ENCODE peak calls at places on chromosomes 1 and 21, in six cellular contexts. E is cardiac fibroblast, N is neural crest cell, C is GM20000, X is heart right ventricle, P is choroid plexus epithelial cell. L is an unnamed sample.
A peak's percentile ranks its signal among the peaks of the same experiment; 100 is the strongest.

GRCh38 chr1:186896211-186896610 is 67.5 kb downstream of the PLA2G4A start:
- DNase-seq in E (peak; percentile 59), X (no peak), C (no peak), N (no peak), P (peak; percentile 57), L (no peak)

GRCh38 chr1:108057536-108057935 is 92.6 kb upstream of the VAV3 start:
- DNase-seq in N (no peak), X (peak; percentile 60), E (peak; percentile 44), C (no peak), P (peak; percentile 87), L (no peak)

GRCh38 chr1:193143285-193143684 is 21.5 kb downstream of the CDC73 start:
- DNase-seq in P (peak; percentile 51), N (no peak), E (peak; percentile 47), X (no peak), C (no peak), L (no peak)

GRCh38 chr1:197096137-197096536 is 29.1 kb upstream of the F13B start:
- DNase-seq in C (no peak), E (no peak), P (no peak), N (no peak), X (no peak), L (no peak)

GRCh38 chr21:45294509-45295291 is 7.0 kb upstream of the POFUT2 start:
- DNase-seq in N (no peak), X (peak; percentile 92), C (no peak), E (peak; percentile 99), P (peak; percentile 100), L (no peak)

GRCh38 chr1:209513226-209513625 is 70.3 kb upstream of the CAMK1G start:
- DNase-seq in E (peak; percentile 64), N (no peak), C (peak; percentile 28), P (peak; percentile 75), X (no peak), L (peak; percentile 37)

GRCh38 chr1:244356371-244356770 is 95.3 kb downstream of the ADSS2 start:
- DNase-seq in N (no peak), E (no peak), C (no peak), X (no peak), P (no peak), L (no peak)

GRCh38 chr1:41649445-41650175 is 165.1 kb upstream of the EDN2 start:
- DNase-seq in E (no peak), N (no peak), P (no peak), C (no peak), X (no peak), L (no peak)

GRCh38 chr1:101050869-101051268 is 25.3 kb upstream of the DPH5 start:
- DNase-seq in P (no peak), E (no peak), N (no peak), C (no peak), X (no peak), L (no peak)

GRCh38 chr1:50981741-50982140 is 11.7 kb downstream of the CDKN2C start:
- DNase-seq in N (no peak), E (peak; percentile 37), C (no peak), P (no peak), X (peak; percentile 10), L (no peak)

GRCh38 chr1:106232128-106232527 is 824.3 kb upstream of the PRMT6 start:
- DNase-seq in P (peak; percentile 12), X (no peak), E (no peak), N (no peak), C (no peak), L (no peak)

GRCh38 chr1:104125226-104125625 is 375.5 kb downstream of the AMY1C start:
- DNase-seq in C (no peak), E (no peak), X (no peak), P (peak; percentile 0), N (no peak), L (no peak)

GRCh38 chr1:181104042-181104789 is 15.7 kb downstream of the IER5 start:
- DNase-seq in X (no peak), E (no peak), N (no peak), C (peak; percentile 55), P (no peak), L (peak; percentile 45)

DNA sequence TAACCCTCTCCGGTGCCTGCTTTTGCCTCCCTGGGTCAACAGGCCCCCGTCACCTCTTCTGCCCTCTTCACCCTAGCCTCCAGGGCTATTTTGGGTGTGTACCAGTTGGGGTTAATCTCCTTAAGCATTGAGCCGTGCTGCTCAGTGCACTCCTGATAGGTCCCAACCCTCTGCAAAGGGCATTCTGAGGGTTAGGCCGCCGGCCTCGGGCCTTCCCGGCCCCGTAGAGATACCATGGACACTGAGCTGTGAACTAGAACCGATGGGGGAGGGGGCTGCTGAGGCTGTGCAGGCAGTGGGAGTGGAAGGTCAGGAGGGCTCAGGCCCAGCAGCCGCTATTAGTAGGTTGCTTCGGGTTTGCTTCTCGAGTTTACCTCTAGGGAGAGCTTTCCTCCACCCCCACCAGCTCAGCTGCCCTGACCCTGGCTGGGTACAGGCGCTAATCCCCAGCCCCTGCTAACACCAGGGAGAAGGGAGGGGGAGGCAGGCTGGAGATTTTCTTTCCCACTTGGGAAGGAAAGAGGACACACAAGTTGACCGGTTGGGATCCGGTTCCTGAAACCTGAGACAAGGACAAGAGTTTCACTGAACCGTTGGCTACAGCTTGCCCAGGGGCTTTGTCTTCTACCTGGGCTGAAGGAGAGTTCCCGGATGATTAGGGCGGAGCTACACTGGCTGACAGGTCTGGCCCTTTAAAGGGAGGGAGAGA is 4.8 kb downstream of the LMOD1 start:
- DNase-seq in N (peak; percentile 54), E (no peak), C (no peak), X (no peak), P (peak; percentile 12), L (no peak)
- TF ChIP-seq CTCF in N (no peak), E (no peak), C (no peak), X (no peak), P (no peak), L (no peak)

DNA sequence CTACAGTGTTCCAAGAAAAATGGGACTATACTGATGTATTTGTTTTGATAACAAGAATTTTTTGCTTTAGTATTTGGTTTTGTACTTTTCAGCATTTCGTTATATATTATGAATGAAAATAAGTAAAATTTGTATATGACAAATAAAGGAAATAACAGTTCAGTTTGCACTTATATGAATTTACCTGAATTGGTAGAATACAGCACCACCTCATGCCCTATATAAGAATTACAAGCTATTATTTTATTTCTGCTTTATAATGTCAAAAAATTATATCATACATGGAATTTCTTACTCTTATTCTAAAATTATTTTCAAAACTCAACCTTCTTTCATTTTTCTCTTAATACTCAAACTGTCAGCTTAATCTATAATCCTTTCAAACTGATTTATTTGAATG is 14.6 kb downstream of the EFCAB7 start:
- DNase-seq in N (no peak), C (no peak), E (peak; percentile 51), P (peak; percentile 39), X (no peak), L (no peak)
- TF ChIP-seq CTCF in N (peak; percentile 68), C (no peak), E (peak; percentile 38), P (peak; percentile 51), X (peak; percentile 4), L (peak; percentile 25)

GRCh38 chr21:39204134-39204533 is 20.9 kb upstream of the PSMG1 start:
- DNase-seq in P (no peak), C (no peak), N (no peak), E (no peak), X (no peak), L (no peak)
- TF ChIP-seq CTCF in P (peak; percentile 41), C (no peak), N (peak; percentile 53), E (peak; percentile 29), X (no peak), L (no peak)

GRCh38 chr1:203905275-203905674 is 43.9 kb downstream of the SNRPE start:
- DNase-seq in N (no peak), X (no peak), P (no peak), C (no peak), E (no peak), L (no peak)

GRCh38 chr1:203911806-203912205 is 50.4 kb downstream of the SNRPE start:
- DNase-seq in X (no peak), E (no peak), C (no peak), P (peak; percentile 35), N (no peak), L (no peak)

GRCh38 chr1:203907901-203908300 is 46.5 kb downstream of the SNRPE start:
- DNase-seq in P (no peak), X (no peak), C (no peak), N (no peak), E (peak; percentile 33), L (no peak)

GRCh38 chr1:203901581-203901980 is 40.2 kb downstream of the SNRPE start:
- DNase-seq in P (no peak), C (no peak), E (no peak), N (no peak), X (no peak), L (no peak)

DNA sequence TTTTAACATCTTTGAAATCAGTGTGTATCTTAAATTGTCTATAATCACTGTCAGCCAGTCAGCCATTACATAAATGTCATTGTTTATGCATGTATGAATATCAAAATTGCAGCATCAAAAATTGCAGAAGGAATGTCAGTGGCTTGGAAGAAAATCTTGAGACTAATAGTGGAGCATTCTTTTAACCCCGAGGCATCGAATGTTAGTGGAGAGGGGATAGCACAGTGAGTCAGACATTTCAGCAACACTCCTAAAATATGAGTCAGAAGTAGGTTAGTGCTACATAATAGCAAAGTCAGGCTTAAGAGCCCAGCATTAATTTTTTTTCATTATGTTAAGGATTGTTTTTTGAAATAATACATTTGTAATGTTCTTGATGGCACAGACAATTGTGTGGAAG is 45.5 kb downstream of the SNRPE start:
- DNase-seq in X (no peak), P (peak; percentile 95), C (no peak), N (no peak), E (peak; percentile 94), L (no peak)
- TF ChIP-seq CTCF in X (no peak), P (no peak), C (no peak), N (no peak), E (no peak), L (no peak)

GRCh38 chr1:13539683-13540082 is 25.9 kb upstream of the LRRC38 start:
- DNase-seq in N (no peak), P (no peak), X (no peak), E (no peak), C (no peak), L (no peak)
- TF ChIP-seq CTCF in N (peak; percentile 27), P (no peak), X (no peak), E (no peak), C (no peak), L (no peak)

DNA sequence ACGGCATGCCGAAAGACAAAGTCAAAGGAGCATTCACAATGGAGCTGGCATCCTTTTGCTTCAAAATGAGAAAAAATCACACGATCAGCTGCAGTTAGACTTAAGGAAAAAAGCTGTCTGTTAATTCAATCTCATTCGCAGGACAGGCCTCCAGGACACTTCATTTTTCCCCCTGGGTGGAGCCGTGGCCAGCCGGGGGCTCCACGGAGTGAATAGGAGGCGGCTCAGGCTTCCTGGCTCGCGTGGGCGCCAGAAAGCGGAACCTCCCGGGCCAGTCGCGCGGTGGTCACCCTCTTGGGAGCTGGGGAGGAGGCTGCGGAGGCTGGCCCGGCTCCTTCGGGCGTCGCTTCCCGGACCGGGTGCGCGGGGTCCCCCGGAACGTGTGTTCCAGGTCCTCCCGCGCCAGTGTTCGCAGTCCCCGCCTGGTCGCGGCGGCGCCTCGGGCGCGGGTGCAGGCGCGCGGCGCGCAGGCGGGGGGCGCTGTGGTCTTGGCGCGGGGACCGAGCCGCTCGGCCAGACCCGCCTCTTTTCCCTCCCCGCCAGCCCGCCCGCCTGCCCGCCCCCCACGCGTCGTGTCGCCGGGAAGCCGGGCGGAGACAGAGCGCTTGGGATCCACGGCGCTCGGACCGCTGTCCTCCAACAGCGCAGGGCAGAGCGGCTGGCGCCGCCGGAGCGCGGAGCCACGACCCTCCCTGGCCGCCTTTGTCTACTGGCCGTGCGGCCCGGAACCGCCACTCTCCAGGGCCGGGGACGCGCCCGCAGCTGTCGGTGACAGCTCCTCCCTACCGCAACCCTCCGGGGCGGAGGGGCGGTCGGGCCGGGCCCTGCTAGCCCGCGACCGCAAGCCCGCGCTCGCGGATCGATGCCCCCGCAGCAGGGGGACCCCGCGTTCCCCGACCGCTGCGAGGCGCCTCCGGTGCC is at the start of gene RHOU:
- DNase-seq in N (peak; percentile 73), C (peak; percentile 79), E (peak; percentile 34), P (peak; percentile 57), X (peak; percentile 70), L (peak; percentile 45)
- TF ChIP-seq CTCF in N (peak; percentile 87), C (peak; percentile 31), E (no peak), P (peak; percentile 42), X (peak; percentile 86), L (peak; percentile 56)

GRCh38 chr1:53196485-53197271 is at the start of gene CPT2:
- DNase-seq in P (peak; percentile 91), E (peak; percentile 89), C (peak; percentile 99), X (peak; percentile 93), N (peak; percentile 80), L (peak; percentile 99)
- TF ChIP-seq CTCF in P (peak; percentile 22), E (no peak), C (no peak), X (no peak), N (no peak), L (no peak)

L was measured in GM10248.